ENCODE peak calls at places on chromosomes 5 and 9, in eight cellular contexts. Y is HTR-8/SVneo, B is activated T-cell treated with anti-CD3 and anti-CD28 coated beads for 1 hour, H is left cardiac atrium, N is foreskin keratinocyte, R is epithelial cell of esophagus, G is stomach, U is HuH-7.5. J is an unnamed sample.

GRCh38 chr9:131405429-131405828 is 11.5 kb downstream of the PRRC2B start:
- DNase-seq in H (peak; percentile 71), N (no peak), U (no peak), R (no peak), B (no peak), G (no peak), Y (no peak), J (no peak)

GRCh38 chr9:114988962-114989599 is 58.7 kb upstream of the TNFSF8 start:
- DNase-seq in G (no peak), R (peak; percentile 63), B (no peak), Y (no peak), U (no peak), H (no peak), N (no peak), J (no peak)

GRCh38 chr9:122389799-122390481 is 19.1 kb downstream of the PTGS1 start:
- DNase-seq in Y (no peak), N (no peak), U (no peak), R (peak; percentile 60), B (no peak), G (peak; percentile 70), H (no peak), J (no peak)

GRCh38 chr9:93620881-93621820 is 44.8 kb downstream of the PHF2 start:
- DNase-seq in N (no peak), H (no peak), B (no peak), U (no peak), Y (no peak), G (peak; percentile 46), R (no peak), J (no peak)

GRCh38 chr5:156582193-156582598 is 255.2 kb downstream of the SGCD start:
- DNase-seq in G (no peak), Y (no peak), N (no peak), H (no peak), B (no peak), R (no peak), U (no peak), J (no peak)

GRCh38 chr9:98172604-98173003 is 19.8 kb downstream of the CORO2A start:
- DNase-seq in G (peak; percentile 61), Y (peak; percentile 14), N (no peak), B (no peak), U (no peak), R (no peak), H (no peak), J (peak; percentile 69)

GRCh38 chr5:80930940-80931339 is 29.2 kb upstream of the RASGRF2 start:
- DNase-seq in H (no peak), U (no peak), R (no peak), G (no peak), Y (no peak), N (no peak), B (no peak), J (no peak)

GRCh38 chr5:163193886-163194285 is 243.5 kb upstream of the CCNG1 start:
- DNase-seq in B (no peak), R (no peak), H (no peak), U (no peak), N (no peak), Y (no peak), G (no peak), J (no peak)

GRCh38 chr5:132767150-132767549 is 9.9 kb downstream of the SEPTIN8 start:
- DNase-seq in R (no peak), G (no peak), H (no peak), U (no peak), Y (no peak), N (no peak), B (no peak), J (no peak)

GRCh38 chr9:96651626-96652025 is 3.5 kb downstream of the PRXL2C start:
- DNase-seq in B (no peak), G (no peak), N (no peak), H (no peak), U (peak; percentile 20), R (peak; percentile 39), Y (no peak), J (no peak)

GRCh38 chr5:142461028-142461427 is 136.2 kb upstream of the SPRY4 start:
- DNase-seq in R (no peak), B (no peak), G (no peak), N (no peak), H (no peak), Y (no peak), U (no peak), J (no peak)

GRCh38 chr9:109455861-109456260 is 42.2 kb downstream of the PTPN3 start:
- DNase-seq in Y (no peak), R (no peak), U (no peak), G (no peak), B (no peak), N (no peak), H (no peak), J (no peak)

GRCh38 chr9:112097712-112098688 is 77.1 kb downstream of the SUSD1 start:
- DNase-seq in Y (peak; percentile 64), H (peak; percentile 53), N (no peak), U (no peak), B (peak; percentile 58), R (peak; percentile 80), G (peak; percentile 66), J (peak; percentile 80)

GRCh38 chr5:153153086-153153485 is 337.4 kb upstream of the GRIA1 start:
- DNase-seq in U (no peak), G (no peak), Y (no peak), N (peak; percentile 70), H (no peak), R (peak; percentile 39), B (no peak), J (no peak)

GRCh38 chr5:1376921-1377320 is 32.0 kb upstream of the CLPTM1L start:
- DNase-seq in U (no peak), N (no peak), G (no peak), B (no peak), H (no peak), Y (no peak), R (no peak), J (no peak)

J was measured in BE2C.